ENCODE peak calls at places on chromosomes 2 and 18, in ten cellular contexts. L is RCC 7860; W is myocyte; D is NCI-H1092 treated with DMSO at 0.1 percent for 48 hours; A is D341Med; C is A549; R is naive thymus-derived CD4-positive, alpha-beta T cell; G is posterior vena cava; Z is GM12864; I is PC-3. P is an unnamed sample.

GRCh38 chr2:158493458-158493857 is 36.7 kb downstream of the PKP4 start:
- DNase-seq in L (no peak), A (peak; percentile 67), I (no peak), Z (no peak), W (peak; percentile 31), C (no peak), D (no peak), R (no peak), G (no peak), P (no peak)

GRCh38 chr2:128261245-128262128 is 57.2 kb downstream of the HS6ST1 start:
- DNase-seq in D (no peak), W (no peak), G (no peak), I (no peak), R (no peak), C (no peak), L (no peak), Z (no peak), A (peak; percentile 29), P (no peak)

GRCh38 chr2:222730346-222731065 is 59.0 kb downstream of the MOGAT1 start:
- DNase-seq in W (no peak), I (no peak), L (no peak), G (no peak), A (no peak), R (no peak), D (no peak), C (no peak), Z (peak; percentile 53), P (no peak)

GRCh38 chr2:195456765-195457164 is 200.3 kb upstream of the SLC39A10 start:
- DNase-seq in D (no peak), G (no peak), Z (no peak), I (no peak), L (no peak), A (no peak), W (no peak), R (no peak), C (no peak), P (no peak)

GRCh38 chr2:20551231-20551944 is 99.5 kb downstream of the HS1BP3 start:
- DNase-seq in C (no peak), L (no peak), D (no peak), I (no peak), G (peak; percentile 62), Z (no peak), A (no peak), W (peak; percentile 98), R (no peak), P (no peak)

GRCh38 chr2:71067567-71068217 is 756 bp upstream of the NAGK start:
- DNase-seq in R (no peak), I (no peak), W (no peak), G (no peak), L (no peak), C (no peak), A (no peak), D (peak; percentile 21), Z (no peak), P (no peak)

GRCh38 chr18:36636237-36636792 is 192.5 kb downstream of the TPGS2 start:
- DNase-seq in W (no peak), A (no peak), Z (no peak), I (no peak), L (no peak), D (no peak), G (no peak), C (no peak), R (no peak), P (no peak)

GRCh38 chr2:24919100-24919976 is 699 bp downstream of the ADCY3 start:
- DNase-seq in W (no peak), G (peak; percentile 83), L (no peak), I (peak; percentile 54), A (peak; percentile 82), C (peak; percentile 37), Z (peak; percentile 42), R (no peak), D (peak; percentile 11), P (peak; percentile 71)

GRCh38 chr2:32427672-32428622 is 71.1 kb downstream of the BIRC6 start:
- DNase-seq in G (no peak), D (peak; percentile 61), L (no peak), W (peak; percentile 51), A (no peak), Z (no peak), R (no peak), C (no peak), I (no peak), P (no peak)

GRCh38 chr18:3453540-3454364 is 3.8 kb downstream of the TGIF1 start:
- DNase-seq in D (no peak), G (peak; percentile 87), R (no peak), I (peak; percentile 84), L (peak; percentile 73), C (peak; percentile 76), Z (no peak), A (no peak), W (peak; percentile 76), P (peak; percentile 78)

GRCh38 chr18:37124511-37124910 is 295.6 kb downstream of the KIAA1328 start:
- DNase-seq in A (no peak), D (no peak), L (no peak), W (peak; percentile 2), C (no peak), G (no peak), Z (no peak), I (no peak), R (no peak), P (no peak)

GRCh38 chr18:45102863-45103262 is 422.2 kb downstream of the SETBP1 start:
- DNase-seq in W (no peak), L (no peak), A (no peak), R (no peak), G (no peak), I (no peak), Z (no peak), D (no peak), C (no peak), P (no peak)

GRCh38 chr2:230052299-230052698 is 16.4 kb downstream of the SLC16A14 start:
- DNase-seq in I (no peak), L (no peak), Z (no peak), W (no peak), R (no peak), G (no peak), C (peak; percentile 41), A (no peak), D (no peak), P (no peak)

GRCh38 chr2:175490306-175490705 is 308.8 kb upstream of the ATP5MC3 start:
- DNase-seq in D (peak; percentile 29), L (no peak), W (no peak), R (no peak), G (no peak), C (no peak), I (no peak), Z (no peak), A (no peak), P (no peak)

GRCh38 chr2:75003773-75004172 is 45.3 kb downstream of the POLE4 start:
- DNase-seq in A (no peak), G (no peak), D (no peak), W (no peak), R (no peak), I (no peak), Z (no peak), C (no peak), L (no peak), P (no peak)

GRCh38 chr2:20514596-20515269 is 67.9 kb downstream of the RHOB start:
- DNase-seq in G (peak; percentile 90), I (peak; percentile 66), D (no peak), Z (no peak), C (peak; percentile 44), A (no peak), W (peak; percentile 79), R (no peak), L (peak; percentile 90), P (peak; percentile 58)

GRCh38 chr2:225009768-225010167 is 32.5 kb downstream of the DOCK10 start:
- DNase-seq in A (no peak), W (no peak), I (peak; percentile 80), Z (no peak), L (peak; percentile 89), D (no peak), C (peak; percentile 74), G (no peak), R (no peak), P (no peak)

GRCh38 chr18:3062798-3063563 is 50.0 kb upstream of the LPIN2 start:
- DNase-seq in D (peak; percentile 36), Z (peak; percentile 12), G (peak; percentile 85), C (peak; percentile 42), L (no peak), R (peak; percentile 47), I (peak; percentile 57), W (peak; percentile 57), A (peak; percentile 80), P (peak; percentile 85)